ENCODE peak calls at places on chromosomes 7 and 10, in eight cellular contexts. One of them, this sample, is unnamed.
A peak's percentile ranks its signal among the peaks of the same experiment; 100 is the strongest.

GRCh38 chr10:4057021-4057420 is 272.0 kb upstream of the KLF6 start:
- DNase-seq in pancreas: no peak
- DNase-seq in OCI-LY7: no peak
- DNase-seq in HFF-Myc: no peak
- DNase-seq in cardiac fibroblast: no peak
- DNase-seq in lower lobe of right lung: no peak
- DNase-seq in upper lobe of left lung: no peak
- DNase-seq in GM12865: no peak
- DNase-seq in this sample: no peak

GRCh38 chr7:66076459-66077329 is 1.1 kb downstream of the ASL start:
- DNase-seq in upper lobe of left lung: no peak
- DNase-seq in lower lobe of right lung: no peak
- DNase-seq in HFF-Myc: no peak
- DNase-seq in GM12865: no peak
- DNase-seq in cardiac fibroblast: no peak
- DNase-seq in OCI-LY7: peak; percentile 21
- DNase-seq in pancreas: peak; percentile 42
- DNase-seq in this sample: no peak

GRCh38 chr7:149496642-149497391 is 792 bp downstream of the ZNF746 start:
- DNase-seq in cardiac fibroblast: peak; percentile 49
- DNase-seq in HFF-Myc: no peak
- DNase-seq in lower lobe of right lung: peak; percentile 76
- DNase-seq in OCI-LY7: peak; percentile 43
- DNase-seq in upper lobe of left lung: peak; percentile 58
- DNase-seq in pancreas: peak; percentile 44
- DNase-seq in GM12865: peak; percentile 58
- DNase-seq in this sample: peak; percentile 12

GRCh38 chr7:114084381-114085312 is 165.8 kb upstream of the PPP1R3A start:
- DNase-seq in GM12865: peak; percentile 56
- DNase-seq in HFF-Myc: no peak
- DNase-seq in OCI-LY7: no peak
- DNase-seq in pancreas: peak; percentile 54
- DNase-seq in lower lobe of right lung: peak; percentile 60
- DNase-seq in cardiac fibroblast: peak; percentile 21
- DNase-seq in upper lobe of left lung: peak; percentile 37
- DNase-seq in this sample: peak; percentile 20

GRCh38 chr10:18140957-18141888 is 999 bp downstream of the CACNB2 start:
- DNase-seq in pancreas: peak; percentile 27
- DNase-seq in cardiac fibroblast: peak; percentile 16
- DNase-seq in GM12865: no peak
- DNase-seq in upper lobe of left lung: no peak
- DNase-seq in lower lobe of right lung: no peak
- DNase-seq in HFF-Myc: no peak
- DNase-seq in OCI-LY7: no peak
- DNase-seq in this sample: peak; percentile 25

GRCh38 chr7:55006499-55006898 is 12.3 kb upstream of the EGFR start:
- DNase-seq in lower lobe of right lung: no peak
- DNase-seq in cardiac fibroblast: no peak
- DNase-seq in pancreas: no peak
- DNase-seq in OCI-LY7: no peak
- DNase-seq in GM12865: no peak
- DNase-seq in upper lobe of left lung: no peak
- DNase-seq in HFF-Myc: no peak
- DNase-seq in this sample: no peak

GRCh38 chr10:98269435-98269912 is 1.5 kb upstream of the LOXL4 start:
- DNase-seq in upper lobe of left lung: peak; percentile 64
- DNase-seq in GM12865: no peak
- DNase-seq in cardiac fibroblast: peak; percentile 91
- DNase-seq in OCI-LY7: no peak
- DNase-seq in lower lobe of right lung: peak; percentile 76
- DNase-seq in pancreas: peak; percentile 80
- DNase-seq in HFF-Myc: no peak
- DNase-seq in this sample: peak; percentile 71

GRCh38 chr7:94176694-94177200 is 172.6 kb upstream of the BET1 start:
- DNase-seq in pancreas: no peak
- DNase-seq in lower lobe of right lung: no peak
- DNase-seq in OCI-LY7: no peak
- DNase-seq in cardiac fibroblast: no peak
- DNase-seq in upper lobe of left lung: no peak
- DNase-seq in GM12865: no peak
- DNase-seq in HFF-Myc: no peak
- DNase-seq in this sample: no peak

GRCh38 chr7:157909370-157909769 is 572.6 kb downstream of the DNAJB6 start:
- DNase-seq in OCI-LY7: no peak
- DNase-seq in upper lobe of left lung: no peak
- DNase-seq in HFF-Myc: no peak
- DNase-seq in GM12865: no peak
- DNase-seq in lower lobe of right lung: peak; percentile 14
- DNase-seq in pancreas: no peak
- DNase-seq in cardiac fibroblast: no peak
- DNase-seq in this sample: no peak

GRCh38 chr7:5216931-5217330 is 26.9 kb downstream of the WIPI2 start:
- DNase-seq in cardiac fibroblast: no peak
- DNase-seq in pancreas: no peak
- DNase-seq in OCI-LY7: no peak
- DNase-seq in upper lobe of left lung: no peak
- DNase-seq in HFF-Myc: no peak
- DNase-seq in GM12865: no peak
- DNase-seq in lower lobe of right lung: no peak
- DNase-seq in this sample: no peak

GRCh38 chr7:74302745-74303221 is 13.6 kb downstream of the CLIP2 start:
- DNase-seq in OCI-LY7: no peak
- DNase-seq in upper lobe of left lung: no peak
- DNase-seq in GM12865: no peak
- DNase-seq in lower lobe of right lung: no peak
- DNase-seq in pancreas: no peak
- DNase-seq in cardiac fibroblast: no peak
- DNase-seq in HFF-Myc: no peak
- DNase-seq in this sample: no peak

GRCh38 chr7:19899517-19899916 is 126.1 kb upstream of the TMEM196 start:
- DNase-seq in OCI-LY7: no peak
- DNase-seq in lower lobe of right lung: no peak
- DNase-seq in cardiac fibroblast: peak; percentile 38
- DNase-seq in pancreas: no peak
- DNase-seq in GM12865: no peak
- DNase-seq in HFF-Myc: no peak
- DNase-seq in upper lobe of left lung: no peak
- DNase-seq in this sample: peak; percentile 86

GRCh38 chr7:42180806-42181205 is 56.2 kb downstream of the GLI3 start:
- DNase-seq in OCI-LY7: no peak
- DNase-seq in HFF-Myc: no peak
- DNase-seq in GM12865: no peak
- DNase-seq in upper lobe of left lung: no peak
- DNase-seq in cardiac fibroblast: peak; percentile 52
- DNase-seq in pancreas: no peak
- DNase-seq in lower lobe of right lung: no peak
- DNase-seq in this sample: peak; percentile 41

GRCh38 chr7:151045967-151046366 is 2.4 kb upstream of the ASIC3 start:
- DNase-seq in OCI-LY7: no peak
- DNase-seq in GM12865: no peak
- DNase-seq in upper lobe of left lung: no peak
- DNase-seq in pancreas: no peak
- DNase-seq in HFF-Myc: no peak
- DNase-seq in lower lobe of right lung: no peak
- DNase-seq in cardiac fibroblast: no peak
- DNase-seq in this sample: no peak

GRCh38 chr7:5296627-5297226 is 14.0 kb downstream of the SLC29A4 start:
- DNase-seq in pancreas: no peak
- DNase-seq in HFF-Myc: no peak
- DNase-seq in GM12865: peak; percentile 57
- DNase-seq in cardiac fibroblast: no peak
- DNase-seq in upper lobe of left lung: no peak
- DNase-seq in lower lobe of right lung: peak; percentile 42
- DNase-seq in OCI-LY7: peak; percentile 69
- DNase-seq in this sample: no peak

GRCh38 chr7:75758491-75758890 is 13.5 kb downstream of the CCL26 start:
- DNase-seq in cardiac fibroblast: no peak
- DNase-seq in HFF-Myc: no peak
- DNase-seq in upper lobe of left lung: no peak
- DNase-seq in pancreas: no peak
- DNase-seq in lower lobe of right lung: no peak
- DNase-seq in OCI-LY7: no peak
- DNase-seq in GM12865: no peak
- DNase-seq in this sample: no peak

GRCh38 chr10:4307784-4308364 is 518.1 kb upstream of the AKR1E2 start:
- DNase-seq in lower lobe of right lung: no peak
- DNase-seq in cardiac fibroblast: peak; percentile 68
- DNase-seq in HFF-Myc: no peak
- DNase-seq in pancreas: no peak
- DNase-seq in OCI-LY7: no peak
- DNase-seq in upper lobe of left lung: peak; percentile 38
- DNase-seq in GM12865: no peak
- DNase-seq in this sample: no peak

GRCh38 chr7:26135551-26135950 is 16.4 kb upstream of the NFE2L3 start:
- DNase-seq in cardiac fibroblast: no peak
- DNase-seq in OCI-LY7: no peak
- DNase-seq in HFF-Myc: no peak
- DNase-seq in upper lobe of left lung: no peak
- DNase-seq in pancreas: no peak
- DNase-seq in GM12865: no peak
- DNase-seq in lower lobe of right lung: no peak
- DNase-seq in this sample: no peak

GRCh38 chr7:140009735-140010134 is 53.0 kb downstream of the PARP12 start:
- DNase-seq in GM12865: no peak
- DNase-seq in cardiac fibroblast: no peak
- DNase-seq in pancreas: peak; percentile 76
- DNase-seq in upper lobe of left lung: no peak
- DNase-seq in HFF-Myc: no peak
- DNase-seq in OCI-LY7: no peak
- DNase-seq in lower lobe of right lung: no peak
- DNase-seq in this sample: no peak

GRCh38 chr10:75639726-75640125 is 208.3 kb downstream of the LRMDA start:
- DNase-seq in GM12865: no peak
- DNase-seq in lower lobe of right lung: no peak
- DNase-seq in HFF-Myc: no peak
- DNase-seq in upper lobe of left lung: no peak
- DNase-seq in pancreas: no peak
- DNase-seq in cardiac fibroblast: no peak
- DNase-seq in OCI-LY7: no peak
- DNase-seq in this sample: no peak

GRCh38 chr10:78952686-78953085 is 116.1 kb upstream of the ZMIZ1 start:
- DNase-seq in HFF-Myc: peak; percentile 22
- DNase-seq in OCI-LY7: no peak
- DNase-seq in upper lobe of left lung: no peak
- DNase-seq in GM12865: no peak
- DNase-seq in lower lobe of right lung: no peak
- DNase-seq in cardiac fibroblast: peak; percentile 80
- DNase-seq in pancreas: no peak
- DNase-seq in this sample: peak; percentile 87
- TF ChIP-seq CTCF in HFF-Myc: peak; percentile 20
- TF ChIP-seq CTCF in OCI-LY7: no peak
- TF ChIP-seq CTCF in upper lobe of left lung: no peak
- TF ChIP-seq CTCF in GM12865: no peak
- TF ChIP-seq CTCF in lower lobe of right lung: no peak
- TF ChIP-seq CTCF in cardiac fibroblast: peak; percentile 10
- TF ChIP-seq CTCF in pancreas: no peak
- TF ChIP-seq CTCF in this sample: peak; percentile 17

GRCh38 chr7:30146127-30146612 is 11.4 kb downstream of the MTURN start:
- DNase-seq in HFF-Myc: no peak
- DNase-seq in pancreas: no peak
- DNase-seq in lower lobe of right lung: no peak
- DNase-seq in GM12865: no peak
- DNase-seq in cardiac fibroblast: no peak
- DNase-seq in upper lobe of left lung: no peak
- DNase-seq in OCI-LY7: no peak
- DNase-seq in this sample: no peak
- H3K4me3 ChIP-seq in HFF-Myc: no peak overlapping the region
- H3K4me3 ChIP-seq in pancreas: no peak overlapping the region
- H3K4me3 ChIP-seq in lower lobe of right lung: no peak overlapping the region
- H3K4me3 ChIP-seq in GM12865: no peak overlapping the region
- H3K4me3 ChIP-seq in cardiac fibroblast: no peak overlapping the region
- H3K4me3 ChIP-seq in upper lobe of left lung: no peak overlapping the region
- H3K4me3 ChIP-seq in OCI-LY7: no peak overlapping the region
- H3K4me3 ChIP-seq in this sample: no peak overlapping the region

GRCh38 chr10:118106426-118106825 is 59.7 kb upstream of the RAB11FIP2 start:
- DNase-seq in GM12865: peak; percentile 34
- DNase-seq in lower lobe of right lung: no peak
- DNase-seq in upper lobe of left lung: no peak
- DNase-seq in cardiac fibroblast: peak; percentile 61
- DNase-seq in OCI-LY7: peak; percentile 5
- DNase-seq in HFF-Myc: peak; percentile 3
- DNase-seq in pancreas: peak; percentile 3
- DNase-seq in this sample: peak; percentile 41
- TF ChIP-seq CTCF in GM12865: peak; percentile 36
- TF ChIP-seq CTCF in lower lobe of right lung: peak; percentile 39
- TF ChIP-seq CTCF in upper lobe of left lung: peak; percentile 33
- TF ChIP-seq CTCF in cardiac fibroblast: peak; percentile 47
- TF ChIP-seq CTCF in OCI-LY7: peak; percentile 62
- TF ChIP-seq CTCF in HFF-Myc: peak; percentile 37
- TF ChIP-seq CTCF in pancreas: peak; percentile 27
- TF ChIP-seq CTCF in this sample: peak; percentile 47

DNA sequence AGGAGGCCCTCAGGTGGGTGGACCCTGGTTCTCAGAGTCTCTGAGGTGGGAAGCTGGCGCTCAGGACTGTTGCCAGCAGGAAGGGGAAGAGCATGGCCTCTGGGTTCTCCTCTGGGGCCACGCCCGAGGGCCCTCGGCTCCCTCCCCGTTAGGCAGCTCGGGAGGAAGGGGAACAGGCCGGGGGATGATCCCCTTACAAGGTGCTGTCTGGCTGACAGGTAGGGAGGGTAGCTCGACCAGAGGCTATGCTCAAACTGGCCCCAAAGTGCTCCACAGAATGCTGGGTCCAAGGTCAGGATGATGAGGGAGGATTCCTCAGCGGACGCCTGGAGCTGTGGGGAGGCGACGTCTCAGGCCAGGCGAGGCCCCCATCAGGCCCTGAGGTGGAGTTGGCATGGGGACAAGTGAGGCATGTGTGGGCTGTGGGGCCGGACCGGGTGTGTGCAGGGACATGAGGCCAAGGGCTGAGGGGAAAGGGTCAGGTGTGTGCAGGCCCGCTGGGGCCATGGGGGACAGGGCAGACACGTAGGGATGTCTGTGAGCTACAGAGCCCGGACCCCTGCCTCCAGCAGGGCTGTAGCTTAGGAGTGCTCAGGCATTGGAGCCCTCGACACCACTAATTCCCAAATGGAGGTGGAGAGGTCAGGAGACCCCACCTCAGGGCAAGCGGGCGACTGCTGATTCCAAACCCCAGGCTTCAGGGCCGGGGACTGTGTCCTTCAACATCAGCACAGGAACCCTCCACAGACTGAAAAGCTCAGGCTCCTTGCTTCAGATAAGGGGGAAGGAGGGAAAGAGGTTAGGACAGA is 17.1 kb downstream of the POLL start:
- DNase-seq in upper lobe of left lung: no peak
- DNase-seq in OCI-LY7: no peak
- DNase-seq in lower lobe of right lung: no peak
- DNase-seq in cardiac fibroblast: no peak
- DNase-seq in pancreas: no peak
- DNase-seq in GM12865: no peak
- DNase-seq in HFF-Myc: no peak
- DNase-seq in this sample: no peak
- H3K4me3 ChIP-seq in upper lobe of left lung: peak overlapping the region; percentile 58
- H3K4me3 ChIP-seq in OCI-LY7: peak overlapping the region; percentile 66
- H3K4me3 ChIP-seq in lower lobe of right lung: peak overlapping the region; percentile 62
- H3K4me3 ChIP-seq in cardiac fibroblast: peak overlapping the region; percentile 66
- H3K4me3 ChIP-seq in pancreas: peak overlapping the region; percentile 68
- H3K4me3 ChIP-seq in GM12865: peak overlapping the region; percentile 62
- H3K4me3 ChIP-seq in HFF-Myc: peak overlapping the region; percentile 53
- H3K4me3 ChIP-seq in this sample: peak overlapping the region; percentile 62